ENCODE peak calls at places on chromosomes 11 and 22, in seven cellular contexts. C is CD4-positive, alpha-beta memory T cell; T is CD4-positive, CD25-positive, alpha-beta regulatory T cell; L is hepatocyte; B is mammary epithelial cell; V is right lobe of liver; I is stomach. S is an unnamed sample. For H3K36me3, the result is how much of the 10 kb centered on the place peaks cover.

GRCh38 chr22:25232301-25232700 is 12.9 kb downstream of the CRYBB2 start:
- DNase-seq in I (no peak), L (no peak), B (peak), C (no peak), T (no peak), V (no peak), S (no peak)

GRCh38 chr22:24542641-24543040 is 12.3 kb downstream of the GUCD1 start:
- DNase-seq in V (peak), T (no peak), I (peak), B (no peak), L (no peak), C (no peak), S (no peak)

GRCh38 chr11:1762537-1763302 is 1.0 kb downstream of the CTSD start:
- DNase-seq in T (no peak), I (peak), C (no peak), L (peak), V (peak), B (peak), S (no peak)

GRCh38 chr22:25898707-25899365 is 156.8 kb downstream of the MYO18B start:
- DNase-seq in I (no peak), C (no peak), L (peak), B (no peak), V (no peak), T (peak), S (peak)

GRCh38 chr11:75246673-75247350 is 6.2 kb downstream of the TPBGL start:
- DNase-seq in V (no peak), L (no peak), C (no peak), I (no peak), T (no peak), B (no peak), S (no peak)

GRCh38 chr11:113974741-113975470 is at the start of gene HTR3A:
- DNase-seq in V (peak), B (no peak), C (no peak), I (peak), L (peak), T (no peak), S (peak)

GRCh38 chr11:2577071-2578005 is 122.5 kb downstream of the KCNQ1OT1 start:
- DNase-seq in C (no peak), B (no peak), V (peak), I (no peak), T (no peak), L (peak), S (no peak)

GRCh38 chr11:79069504-79069903 is 371.3 kb downstream of the TENM4 start:
- DNase-seq in C (no peak), B (no peak), I (no peak), T (no peak), V (no peak), L (no peak), S (no peak)

GRCh38 chr11:69064394-69064957 is 15.7 kb downstream of the TPCN2 start:
- DNase-seq in I (no peak), T (no peak), L (no peak), V (no peak), C (no peak), B (no peak), S (no peak)

GRCh38 chr22:26561756-26562417 is 28.0 kb downstream of the TPST2 start:
- DNase-seq in B (no peak), I (peak), C (no peak), L (no peak), V (peak), T (no peak), S (no peak)

GRCh38 chr22:44869196-44869595 is 116.8 kb downstream of the ARHGAP8 start:
- DNase-seq in I (no peak), V (no peak), B (no peak), L (no peak), T (no peak), C (no peak), S (no peak)

GRCh38 chr11:118610220-118610772 is 2.9 kb downstream of the PHLDB1 start:
- DNase-seq in T (no peak), B (no peak), V (no peak), I (peak), L (no peak), C (no peak), S (no peak)

GRCh38 chr22:17077255-17077654 is 7.5 kb upstream of the IL17RA start:
- DNase-seq in T (no peak), V (no peak), I (no peak), B (peak), C (no peak), L (no peak), S (no peak)

GRCh38 chr22:38490915-38491314 is 15.2 kb downstream of the DDX17 start:
- DNase-seq in C (no peak), T (no peak), I (peak), L (peak), B (no peak), V (peak), S (no peak)

GRCh38 chr22:25960375-25960774 is 208.9 kb upstream of the SEZ6L start:
- DNase-seq in L (no peak), V (no peak), T (no peak), I (no peak), C (no peak), B (no peak), S (no peak)

GRCh38 chr11:134372961-134373360 is 39.1 kb downstream of the B3GAT1 start:
- DNase-seq in B (no peak), L (no peak), T (no peak), C (no peak), V (no peak), I (no peak), S (no peak)

GRCh38 chr11:16924826-16925494 is 89.3 kb downstream of the PLEKHA7 start:
- DNase-seq in C (no peak), B (peak), V (peak), T (no peak), L (peak), I (peak), S (no peak)

GRCh38 chr11:2305140-2305861 is 3.5 kb downstream of the TSPAN32 start:
- DNase-seq in T (peak), C (peak), V (peak), I (peak), L (peak), B (peak), S (peak)

GRCh38 chr11:73321342-73322110 is 13.4 kb downstream of the ARHGEF17 start:
- DNase-seq in T (no peak), C (no peak), I (no peak), V (peak), B (no peak), L (no peak), S (no peak)

GRCh38 chr11:2860636-2861035 is 24.9 kb downstream of the CDKN1C start:
- DNase-seq in V (peak), B (peak), T (no peak), I (peak), L (peak), C (no peak), S (no peak)

GRCh38 chr11:33531743-33532181 is 168.9 kb downstream of the C11orf91 start:
- DNase-seq in C (no peak), I (no peak), V (no peak), T (no peak), B (no peak), L (no peak), S (no peak)

GRCh38 chr11:78216021-78216420 is 27.3 kb downstream of the USP35 start:
- DNase-seq in V (no peak), L (no peak), I (no peak), B (no peak), T (no peak), C (no peak), S (no peak)

GRCh38 chr22:25682071-25682470 is 59.9 kb upstream of the MYO18B start:
- DNase-seq in L (no peak), T (no peak), I (no peak), C (no peak), B (no peak), V (no peak), S (no peak)

GRCh38 chr11:611001-611996 is 4.5 kb downstream of the IRF7 start:
- DNase-seq in B (no peak), L (no peak), T (no peak), C (no peak), V (no peak), I (no peak), S (no peak)

GRCh38 chr22:46797355-46797754 is 34.9 kb downstream of the TBC1D22A start:
- DNase-seq in T (peak), L (peak), I (no peak), B (peak), V (no peak), C (no peak), S (no peak)

GRCh38 chr11:115623021-115623451 is 118.8 kb upstream of the CADM1 start:
- DNase-seq in T (no peak), V (peak), B (peak), C (no peak), L (peak), I (peak), S (no peak)

GRCh38 chr11:104917259-104918112 is 19.2 kb upstream of the CASP12 start:
- DNase-seq in C (no peak), L (no peak), B (no peak), T (no peak), V (no peak), I (no peak), S (no peak)

DNA sequence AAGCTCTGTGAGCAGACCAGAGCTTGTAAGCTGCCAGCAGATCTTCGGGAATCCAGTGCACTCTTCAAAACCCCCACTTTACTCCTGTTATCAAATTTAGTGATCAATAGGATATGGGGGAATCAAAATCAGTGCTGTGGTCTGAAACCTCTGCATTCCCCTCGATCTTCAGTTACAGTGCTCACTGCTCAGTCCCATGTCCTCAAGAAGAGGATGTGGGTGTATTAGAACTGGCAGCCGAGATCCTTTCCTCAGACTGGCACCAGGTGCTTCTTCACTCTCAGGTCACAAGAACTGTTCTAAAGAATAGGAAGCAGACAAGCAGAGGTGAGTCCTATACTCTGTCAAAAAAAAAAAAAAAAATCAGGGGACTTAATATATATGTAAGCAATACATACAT is 15.3 kb upstream of the MAML2 start:
- DNase-seq in T (no peak), V (no peak), B (no peak), C (no peak), L (no peak), I (no peak), S (no peak)
- H3K4me3 ChIP-seq in T (no peak), V (no peak), B (no peak), C (no peak), L (no peak), I (no peak), S (no peak)

GRCh38 chr11:5618807-5619206 is 6.0 kb upstream of the TRIM34 start:
- DNase-seq in T (no peak), L (peak), I (no peak), V (no peak), C (no peak), B (peak), S (no peak)
- H3K36me3 ChIP-seq in T (under half), L (under half), I (under half), V (under half), C (under half), B (under half), S (under half)

DNA sequence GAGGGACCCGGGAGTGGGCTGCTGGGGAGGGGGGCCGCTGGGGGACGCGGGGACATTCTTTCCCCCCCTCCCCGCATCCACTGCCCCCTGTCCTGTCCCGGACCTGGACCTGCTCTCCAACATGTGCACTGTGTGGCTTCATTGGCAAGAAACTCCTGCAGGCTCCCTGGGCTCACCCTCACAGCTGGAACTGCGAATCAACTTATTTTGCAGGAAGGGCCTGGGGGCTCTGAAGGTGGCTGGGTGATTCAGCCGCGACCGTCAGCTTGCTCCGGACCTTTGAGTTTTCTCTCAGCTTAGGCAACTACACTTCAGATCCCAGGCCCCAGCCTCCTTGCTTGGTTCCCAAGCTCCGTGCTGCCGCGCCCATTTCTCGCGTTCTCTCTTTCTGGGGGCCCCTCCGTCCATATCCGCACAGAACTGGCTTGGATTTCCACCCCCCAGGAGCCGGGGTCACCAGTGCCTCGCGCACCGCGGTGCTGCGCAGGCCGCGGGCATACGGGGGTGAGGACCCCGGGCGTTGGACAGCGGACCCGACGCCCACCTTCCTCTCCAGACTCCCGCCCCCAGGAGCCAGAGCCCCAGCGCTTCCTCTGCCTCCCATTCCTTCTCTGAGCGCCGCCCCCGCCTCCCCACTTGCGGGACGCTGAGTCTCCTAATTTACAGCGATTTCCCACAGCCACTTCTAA is 475 bp upstream of the AHNAK start:
- DNase-seq in I (no peak), C (no peak), V (no peak), T (no peak), L (peak), B (peak), S (no peak)
- H3K4me3 ChIP-seq in I (peak), C (no peak), V (peak), T (peak), L (peak), B (peak), S (peak)

DNA sequence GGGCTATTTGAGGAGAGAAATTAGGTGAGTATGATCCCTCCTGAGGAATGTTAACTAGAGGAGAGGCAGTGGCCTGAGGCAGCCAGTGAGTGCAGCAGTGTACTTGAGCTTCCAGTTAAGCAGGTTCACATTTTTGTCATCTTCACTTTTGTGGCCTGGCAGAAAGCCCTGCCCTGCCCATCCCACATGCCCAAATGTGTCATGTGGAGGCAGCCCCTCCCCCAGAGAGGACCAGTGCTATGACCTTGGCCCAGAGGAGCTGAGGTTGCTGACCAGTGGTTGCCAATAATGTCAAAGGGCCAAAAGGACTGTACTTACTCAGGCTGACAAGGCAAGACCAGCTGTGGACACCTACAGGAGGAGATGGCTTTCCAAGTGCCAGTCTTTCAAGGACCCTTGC is 17.6 kb upstream of the GRK2 start:
- DNase-seq in L (no peak), V (peak), I (no peak), C (no peak), B (peak), T (no peak), S (no peak)
- H3K36me3 ChIP-seq in L (under half), V (half or more), I (half or more), C (half or more), B (half or more), T (half or more), S (half or more)

DNA sequence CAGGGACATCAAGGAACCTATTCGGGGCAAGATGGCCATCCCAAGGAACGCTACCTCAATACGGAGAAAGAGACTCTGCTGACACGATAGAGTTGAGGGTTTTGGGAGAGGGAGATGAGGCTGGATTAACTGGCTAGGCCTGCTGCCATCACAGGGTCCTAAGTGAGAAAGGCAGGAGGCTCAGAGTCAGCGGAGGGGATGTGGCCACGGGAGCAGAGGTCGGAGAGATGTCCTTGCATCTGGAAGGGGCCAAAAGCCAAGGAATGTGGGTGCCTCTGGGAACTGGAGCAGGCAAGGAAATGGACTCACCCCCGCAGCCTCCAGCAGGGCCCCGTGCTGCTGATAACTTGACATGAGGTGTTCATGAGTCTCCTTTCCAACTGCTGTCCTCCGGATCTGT is 31.0 kb upstream of the RFPL3 start:
- DNase-seq in B (no peak), L (no peak), I (peak), V (no peak), C (no peak), T (no peak), S (no peak)
- H3K4me3 ChIP-seq in B (no peak), L (no peak), I (no peak), V (no peak), C (no peak), T (no peak), S (no peak)

GRCh38 chr11:66238786-66239413 is 29.5 kb upstream of the RAB1B start:
- DNase-seq in B (no peak), V (no peak), L (no peak), T (no peak), I (no peak), C (no peak), S (no peak)
- H3K36me3 ChIP-seq in B (under half), V (under half), L (under half), T (half or more), I (half or more), C (half or more), S (under half)

GRCh38 chr11:117605331-117605730 is 191.7 kb downstream of the DSCAML1 start:
- DNase-seq in I (no peak), C (no peak), T (no peak), V (no peak), L (no peak), B (no peak), S (no peak)
- H3K4me3 ChIP-seq in I (no peak), C (no peak), T (no peak), V (no peak), L (no peak), B (no peak), S (no peak)